ENCODE peak calls at places on chromosomes 5 and 9, in five cellular contexts. O is body of pancreas; I is cardiac muscle cell; C is naive thymus-derived CD4-positive, alpha-beta T cell; E is spleen. K is an unnamed sample.

GRCh38 chr9:124660341-124660801 is 110.7 kb downstream of the NR6A1 start:
- DNase-seq in O (peak), I (peak), C (peak), E (no peak), K (peak)

GRCh38 chr5:1312206-1312605 is 17.3 kb upstream of the TERT start:
- DNase-seq in O (no peak), I (no peak), C (peak), E (peak), K (no peak)

GRCh38 chr9:75658301-75658919 is 232.1 kb upstream of the PCSK5 start:
- DNase-seq in O (no peak), I (no peak), C (no peak), E (no peak), K (no peak)

GRCh38 chr5:141618030-141618803 is 583 bp downstream of the DIAPH1 start:
- DNase-seq in O (peak), I (peak), C (peak), E (peak), K (peak)

GRCh38 chr9:33159058-33159759 is 7.9 kb downstream of the B4GALT1 start:
- DNase-seq in O (peak), I (no peak), C (peak), E (peak), K (no peak)

GRCh38 chr5:1204693-1205242 is 3.4 kb downstream of the SLC6A19 start:
- DNase-seq in O (peak), I (peak), C (no peak), E (no peak), K (no peak)

GRCh38 chr9:94746541-94747505 is 20.3 kb downstream of the AOPEP start:
- DNase-seq in O (no peak), I (no peak), C (no peak), E (no peak), K (no peak)

GRCh38 chr5:157130933-157131332 is 11.7 kb downstream of the MED7 start:
- DNase-seq in O (no peak), I (peak), C (no peak), E (no peak), K (no peak)

GRCh38 chr9:113397077-113397696 is 3.9 kb downstream of the ALAD start:
- DNase-seq in O (no peak), I (no peak), C (no peak), E (no peak), K (no peak)

GRCh38 chr5:170651902-170652301 is 131.6 kb upstream of the GABRP start:
- DNase-seq in O (no peak), I (no peak), C (no peak), E (no peak), K (no peak)

GRCh38 chr5:16737620-16738364 is 121.0 kb upstream of the RETREG1 start:
- DNase-seq in O (no peak), I (peak), C (no peak), E (no peak), K (no peak)

GRCh38 chr5:16736158-16736994 is 119.6 kb upstream of the RETREG1 start:
- DNase-seq in O (peak), I (peak), C (no peak), E (no peak), K (no peak)

GRCh38 chr5:16735092-16735970 is 118.5 kb upstream of the RETREG1 start:
- DNase-seq in O (no peak), I (no peak), C (no peak), E (no peak), K (no peak)

GRCh38 chr5:16740046-16740445 is 123.2 kb upstream of the RETREG1 start:
- DNase-seq in O (no peak), I (no peak), C (no peak), E (no peak), K (no peak)

DNA sequence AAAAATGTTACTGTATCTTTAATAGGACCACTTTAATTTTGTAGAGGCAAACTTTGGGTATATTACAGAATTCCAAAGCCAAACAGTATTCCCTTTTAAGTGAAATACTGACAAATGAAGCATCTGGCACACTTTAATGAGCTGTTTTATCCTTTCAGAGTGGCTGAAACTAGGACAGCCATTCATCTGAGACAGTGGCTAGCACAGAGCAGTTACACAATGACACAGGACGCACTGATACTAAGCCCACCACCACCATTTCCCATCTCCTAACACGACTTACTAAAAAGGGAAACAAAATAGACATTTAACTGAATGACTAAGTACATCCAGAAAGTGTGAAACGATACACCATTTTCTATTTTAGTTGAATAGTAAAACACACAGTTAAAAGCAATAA is 120.4 kb upstream of the RETREG1 start:
- DNase-seq in O (no peak), I (no peak), C (no peak), E (no peak), K (no peak)
- H3K27ac ChIP-seq in O (peak), I (no peak), C (no peak), E (no peak), K (peak)

GRCh38 chr9:114721491-114722362 is 39.7 kb upstream of the TEX48 start:
- DNase-seq in O (no peak), I (no peak), C (no peak), E (no peak), K (no peak)

GRCh38 chr9:114722363-114722695 is 40.3 kb upstream of the TEX48 start:
- DNase-seq in O (no peak), I (no peak), C (no peak), E (no peak), K (no peak)

GRCh38 chr9:114724741-114725140 is 42.7 kb upstream of the TEX48 start:
- DNase-seq in O (no peak), I (no peak), C (no peak), E (no peak), K (no peak)

GRCh38 chr9:114723926-114724325 is 41.9 kb upstream of the TEX48 start:
- DNase-seq in O (no peak), I (no peak), C (no peak), E (no peak), K (no peak)

DNA sequence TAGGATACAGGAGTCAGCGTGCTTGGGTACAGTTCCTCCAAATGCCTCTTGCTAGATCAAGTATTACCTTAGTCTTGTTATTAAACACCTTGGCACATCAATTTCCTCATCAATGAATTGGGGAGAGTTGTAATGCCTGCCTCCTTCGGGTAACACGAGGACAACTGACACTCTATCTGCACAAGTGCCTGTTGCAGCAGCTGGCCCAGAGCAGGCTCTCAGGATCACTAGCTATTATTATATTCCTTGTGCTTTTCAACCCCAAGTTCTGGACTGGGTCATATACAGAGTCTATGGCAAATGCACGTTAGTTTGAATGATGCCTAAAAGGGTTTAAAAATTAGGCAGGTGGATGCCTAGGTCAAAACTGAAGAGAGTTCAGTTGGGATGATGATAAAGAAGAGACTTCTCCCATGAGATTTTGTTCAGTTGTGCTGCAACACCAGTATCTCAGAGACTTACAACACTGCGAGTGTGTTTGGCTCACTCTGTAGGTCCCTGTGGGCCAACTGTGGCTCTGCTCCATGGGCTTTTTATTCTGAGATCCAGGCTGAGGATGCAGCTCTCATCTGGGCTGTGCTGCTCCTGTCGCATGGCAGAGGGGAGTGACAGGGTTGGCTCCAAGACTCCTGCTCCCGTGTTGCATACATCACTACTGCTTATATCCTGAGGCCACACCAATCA is 41.1 kb upstream of the TEX48 start:
- DNase-seq in O (no peak), I (no peak), C (no peak), E (no peak), K (no peak)
- H3K27ac ChIP-seq in O (no peak), I (no peak), C (no peak), E (no peak), K (no peak)

GRCh38 chr5:75601996-75602395 is 9.3 kb upstream of the ANKDD1B start:
- DNase-seq in O (no peak), I (no peak), C (no peak), E (no peak), K (no peak)
- H3K27ac ChIP-seq in O (no peak), I (no peak), C (no peak), E (no peak), K (no peak)

DNA sequence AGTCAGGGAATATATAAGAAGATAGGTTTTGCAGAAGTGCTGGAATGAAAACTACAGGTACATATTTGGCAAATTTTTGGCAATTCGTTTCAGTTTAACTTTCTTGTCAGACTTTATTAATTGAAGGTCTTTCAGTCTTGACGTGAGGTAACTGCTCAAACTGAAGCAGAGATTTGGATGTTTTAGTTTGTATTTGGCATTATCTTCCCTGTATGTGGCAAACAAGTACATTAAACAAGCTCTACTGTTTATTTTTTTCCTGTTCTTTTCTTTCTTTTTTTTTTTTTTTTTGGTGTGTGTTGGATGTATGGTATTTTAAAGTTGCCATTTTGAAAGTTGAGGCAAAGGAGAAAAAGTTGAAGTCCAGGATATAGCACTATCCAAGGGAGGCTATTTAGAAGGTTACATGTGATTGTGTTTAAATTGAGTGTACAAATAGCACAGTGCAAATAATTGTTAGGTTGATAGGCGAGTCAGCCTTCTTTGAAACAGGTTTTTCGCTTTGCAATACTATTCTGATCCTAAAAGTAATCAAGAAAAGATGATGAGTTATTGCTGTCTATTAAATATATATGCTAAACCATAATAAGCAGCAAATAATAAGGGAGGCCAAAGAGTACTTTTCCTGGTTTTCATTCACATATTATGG is 2.2 kb downstream of the PBX3 start:
- DNase-seq in O (no peak), I (no peak), C (no peak), E (no peak), K (no peak)
- H3K27ac ChIP-seq in O (peak), I (peak), C (peak), E (no peak), K (no peak)

DNA sequence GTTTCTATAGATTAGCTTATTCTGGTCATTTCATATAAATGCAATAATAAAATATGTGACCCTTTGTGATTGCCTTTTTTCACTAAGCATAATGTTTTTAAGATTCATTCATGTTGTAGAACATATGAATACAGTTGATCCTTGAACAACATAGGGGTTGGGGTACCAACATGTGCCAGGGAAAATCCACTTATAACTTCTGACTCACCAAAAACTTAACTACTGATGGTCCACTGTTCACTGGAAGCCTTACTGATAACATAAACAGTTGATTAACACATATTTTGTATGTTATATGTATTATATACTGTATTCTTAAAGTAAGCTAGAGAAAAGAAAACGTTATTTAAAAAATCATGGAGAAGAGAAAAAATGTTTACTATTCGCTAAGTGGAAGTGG is 12.1 kb downstream of the ARHGEF37 start:
- DNase-seq in O (no peak), I (no peak), C (no peak), E (no peak), K (no peak)
- H3K27ac ChIP-seq in O (no peak), I (no peak), C (no peak), E (no peak), K (no peak)

GRCh38 chr5:87099246-87099914 is 168.3 kb upstream of the RASA1 start:
- DNase-seq in O (no peak), I (no peak), C (no peak), E (no peak), K (no peak)
- H3K27ac ChIP-seq in O (no peak), I (no peak), C (no peak), E (no peak), K (no peak)

GRCh38 chr5:87392170-87392569 is 20.6 kb downstream of the CCNH start:
- DNase-seq in O (no peak), I (no peak), C (no peak), E (no peak), K (no peak)
- H3K27ac ChIP-seq in O (peak), I (no peak), C (no peak), E (peak), K (no peak)

DNA sequence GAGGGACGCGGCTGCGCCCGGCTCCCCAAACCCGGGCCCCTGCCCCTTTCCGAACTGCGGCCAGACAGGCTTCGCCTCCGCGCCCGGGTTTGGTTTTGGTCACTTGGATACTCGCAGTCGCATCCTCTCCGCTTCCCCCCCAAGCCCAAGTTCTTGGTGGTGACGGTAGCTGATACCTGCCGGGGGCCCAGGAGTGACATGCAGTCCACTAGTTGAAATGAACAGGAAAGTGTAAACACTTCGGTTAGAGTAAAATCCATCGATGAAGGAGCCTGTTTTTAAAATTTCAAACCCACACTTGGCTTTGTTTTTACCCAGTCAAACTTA is 701 bp downstream of the CNTLN start:
- DNase-seq in O (no peak), I (no peak), C (no peak), E (no peak), K (no peak)
- H3K27ac ChIP-seq in O (peak), I (no peak), C (no peak), E (peak), K (peak)